ENCODE peak calls at places on chromosomes 3 and 15, in seven cellular contexts. V is SK-N-DZ, C is nephron progenitor cell, B is BJ, Q is neural crest cell, D is RPMI7951, Y is germinal center. P is an unnamed sample.

GRCh38 chr3:48088056-48088748 is 72.0 kb upstream of the MAP4 start:
- DNase-seq in V (peak), C (no peak), B (no peak), Q (peak), D (peak), Y (no peak), P (no peak)

GRCh38 chr3:46849686-46850467 is 13.4 kb downstream of the MYL3 start:
- DNase-seq in V (no peak), C (no peak), B (no peak), Q (no peak), D (no peak), Y (no peak), P (peak)

GRCh38 chr3:22634450-22634849 is 568.7 kb upstream of the UBE2E2 start:
- DNase-seq in V (no peak), C (no peak), B (no peak), Q (no peak), D (no peak), Y (no peak), P (no peak)

GRCh38 chr3:42277676-42278075 is 11.7 kb upstream of the CCK start:
- DNase-seq in V (peak), C (no peak), B (no peak), Q (no peak), D (no peak), Y (no peak), P (no peak)

GRCh38 chr3:130473416-130473815 is 43.6 kb upstream of the COL6A6 start:
- DNase-seq in V (no peak), C (no peak), B (no peak), Q (no peak), D (no peak), Y (no peak), P (no peak)

GRCh38 chr3:25885544-25885943 is 95.7 kb downstream of the OXSM start:
- DNase-seq in V (no peak), C (no peak), B (no peak), Q (no peak), D (peak), Y (no peak), P (no peak)

GRCh38 chr3:29430558-29430971 is 149.7 kb downstream of the RBMS3 start:
- DNase-seq in V (peak), C (no peak), B (peak), Q (no peak), D (peak), Y (no peak), P (no peak)

GRCh38 chr15:31311735-31312134 is 14.9 kb upstream of the KLF13 start:
- DNase-seq in V (peak), C (no peak), B (no peak), Q (no peak), D (no peak), Y (no peak), P (no peak)

GRCh38 chr3:69948246-69948862 is 51.2 kb upstream of the SAMMSON start:
- DNase-seq in V (peak), C (no peak), B (peak), Q (no peak), D (peak), Y (peak), P (no peak)

GRCh38 chr3:178551916-178552321 is 15.7 kb downstream of the KCNMB2 start:
- DNase-seq in V (no peak), C (no peak), B (no peak), Q (no peak), D (peak), Y (no peak), P (no peak)

GRCh38 chr15:58497036-58497785 is 65.4 kb downstream of the LIPC start:
- DNase-seq in V (no peak), C (peak), B (no peak), Q (no peak), D (no peak), Y (no peak), P (no peak)

GRCh38 chr3:43190682-43191081 is 84.8 kb upstream of the POMGNT2 start:
- DNase-seq in V (no peak), C (no peak), B (peak), Q (no peak), D (peak), Y (no peak), P (no peak)

GRCh38 chr3:49903451-49904424 is at the start of gene MST1R:
- DNase-seq in V (peak), C (peak), B (no peak), Q (peak), D (peak), Y (peak), P (peak)

GRCh38 chr3:16890605-16891333 is 6.0 kb downstream of the PLCL2 start:
- DNase-seq in V (no peak), C (no peak), B (no peak), Q (no peak), D (no peak), Y (no peak), P (no peak)

GRCh38 chr3:64975138-64975537 is 287.3 kb upstream of the ADAMTS9 start:
- DNase-seq in V (no peak), C (no peak), B (no peak), Q (no peak), D (peak), Y (no peak), P (no peak)

GRCh38 chr15:100220058-100220728 is 121.6 kb downstream of the ADAMTS17 start:
- DNase-seq in V (no peak), C (no peak), B (no peak), Q (no peak), D (no peak), Y (no peak), P (peak)

GRCh38 chr3:169764164-169764452 is 752 bp downstream of the TERC start:
- DNase-seq in V (peak), C (no peak), B (no peak), Q (no peak), D (peak), Y (peak), P (no peak)